ENCODE peak calls at places on chromosome 20, in four cellular contexts. One of them, this sample, is unnamed.

GRCh38 chr20:11780765-11781369 is 136.8 kb upstream of the BTBD3 start:
- DNase-seq in GM12865: no peak
- DNase-seq in gastrocnemius medialis: no peak
- DNase-seq in A549: no peak
- DNase-seq in this sample: no peak

GRCh38 chr20:44098256-44098630 is 88.7 kb downstream of the JPH2 start:
- DNase-seq in GM12865: no peak
- DNase-seq in A549: no peak
- DNase-seq in gastrocnemius medialis: no peak
- DNase-seq in this sample: no peak

GRCh38 chr20:3296256-3297095 is 57.5 kb upstream of the SLC4A11 start:
- DNase-seq in A549: no peak
- DNase-seq in GM12865: no peak
- DNase-seq in gastrocnemius medialis: no peak
- DNase-seq in this sample: no peak

GRCh38 chr20:25865715-25866656 is 169.3 kb upstream of the ZNF337 start:
- DNase-seq in A549: peak; percentile 58
- DNase-seq in GM12865: peak; percentile 78
- DNase-seq in gastrocnemius medialis: peak; percentile 40
- DNase-seq in this sample: peak; percentile 77

GRCh38 chr20:58058421-58059140 is 169.9 kb downstream of the ANKRD60 start:
- DNase-seq in gastrocnemius medialis: no peak
- DNase-seq in A549: no peak
- DNase-seq in GM12865: no peak
- DNase-seq in this sample: no peak

GRCh38 chr20:4649941-4650681 is 71.6 kb upstream of the PRND start:
- DNase-seq in A549: no peak
- DNase-seq in gastrocnemius medialis: no peak
- DNase-seq in GM12865: no peak
- DNase-seq in this sample: no peak

GRCh38 chr20:15482525-15482924 is 1090.7 kb downstream of the KIF16B start:
- DNase-seq in gastrocnemius medialis: no peak
- DNase-seq in A549: no peak
- DNase-seq in GM12865: no peak
- DNase-seq in this sample: no peak

GRCh38 chr20:60050193-60050960 is 92.2 kb downstream of the CDH26 start:
- DNase-seq in GM12865: no peak
- DNase-seq in gastrocnemius medialis: no peak
- DNase-seq in A549: peak; percentile 23
- DNase-seq in this sample: no peak

GRCh38 chr20:5748246-5748645 is 2.0 kb upstream of the SHLD1 start:
- DNase-seq in GM12865: no peak
- DNase-seq in gastrocnemius medialis: no peak
- DNase-seq in A549: no peak
- DNase-seq in this sample: no peak

GRCh38 chr20:44494266-44494665 is 18.6 kb downstream of the TTPAL start:
- DNase-seq in gastrocnemius medialis: no peak
- DNase-seq in GM12865: peak; percentile 40
- DNase-seq in A549: no peak
- DNase-seq in this sample: no peak

GRCh38 chr20:16314320-16314719 is 258.9 kb downstream of the KIF16B start:
- DNase-seq in A549: no peak
- DNase-seq in GM12865: peak; percentile 75
- DNase-seq in gastrocnemius medialis: no peak
- DNase-seq in this sample: no peak

GRCh38 chr20:50508171-50508761 is 1.9 kb upstream of the PTPN1 start:
- DNase-seq in GM12865: no peak
- DNase-seq in gastrocnemius medialis: no peak
- DNase-seq in A549: no peak
- DNase-seq in this sample: no peak

DNA sequence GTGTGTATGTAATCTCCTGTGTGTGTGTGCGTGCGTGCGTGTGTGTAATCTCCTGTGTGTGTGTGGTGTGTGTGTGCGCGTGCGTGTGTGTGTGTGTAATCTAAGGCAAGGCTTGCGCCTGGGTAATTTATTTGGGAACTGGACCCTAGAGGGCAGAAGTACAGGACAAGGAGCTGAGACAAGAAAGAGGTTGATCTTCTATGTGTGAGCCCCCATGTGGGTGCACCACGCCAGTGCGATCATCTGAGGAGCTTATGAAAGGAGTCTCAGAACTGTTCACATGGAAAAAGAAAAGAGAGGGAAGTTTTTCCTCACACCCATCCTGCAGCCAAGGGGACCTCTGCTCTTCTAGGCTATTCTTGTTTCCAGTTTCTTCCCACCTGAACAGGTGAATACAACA is 220.1 kb upstream of the GGTLC1 start:
- DNase-seq in A549: peak; percentile 8
- DNase-seq in gastrocnemius medialis: no peak
- DNase-seq in GM12865: no peak
- DNase-seq in this sample: peak; percentile 48
- TF ChIP-seq CTCF in A549: peak; percentile 19
- TF ChIP-seq CTCF in gastrocnemius medialis: no peak
- TF ChIP-seq CTCF in GM12865: no peak
- TF ChIP-seq CTCF in this sample: peak; percentile 31

DNA sequence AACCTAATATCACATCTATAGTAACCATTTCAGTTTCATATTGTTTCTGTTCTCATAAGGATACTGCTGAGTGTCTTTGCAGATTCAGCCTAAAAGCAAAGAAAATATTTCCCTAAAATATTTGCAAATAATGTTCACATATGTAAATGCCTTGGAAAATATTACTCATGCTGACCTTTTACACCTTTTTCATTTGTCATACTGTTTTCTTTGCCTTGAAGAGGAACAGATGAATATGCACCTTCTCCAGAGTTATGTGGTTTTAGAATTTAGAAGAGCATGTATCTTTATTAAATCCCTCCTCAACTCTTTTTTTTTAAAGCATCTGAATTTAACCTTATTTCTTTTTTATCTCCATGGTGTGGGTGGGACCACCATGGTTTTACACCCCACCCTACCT is 32.5 kb downstream of the NDUFAF5 start:
- DNase-seq in GM12865: no peak
- DNase-seq in gastrocnemius medialis: no peak
- DNase-seq in A549: no peak
- DNase-seq in this sample: no peak
- TF ChIP-seq CTCF in GM12865: no peak
- TF ChIP-seq CTCF in gastrocnemius medialis: no peak
- TF ChIP-seq CTCF in A549: no peak
- TF ChIP-seq CTCF in this sample: no peak

GRCh38 chr20:63177134-63177784 is 38.7 kb downstream of the YTHDF1 start:
- DNase-seq in A549: no peak
- DNase-seq in GM12865: peak; percentile 18
- DNase-seq in gastrocnemius medialis: no peak
- DNase-seq in this sample: no peak
- TF ChIP-seq CTCF in A549: no peak
- TF ChIP-seq CTCF in GM12865: no peak
- TF ChIP-seq CTCF in gastrocnemius medialis: no peak
- TF ChIP-seq CTCF in this sample: peak; percentile 16

GRCh38 chr20:46712056-46712636 is 2.7 kb downstream of the SLC2A10 start:
- DNase-seq in GM12865: no peak
- DNase-seq in gastrocnemius medialis: no peak
- DNase-seq in A549: no peak
- DNase-seq in this sample: no peak

GRCh38 chr20:46709055-46709458 is 392 bp upstream of the SLC2A10 start:
- DNase-seq in gastrocnemius medialis: no peak
- DNase-seq in A549: no peak
- DNase-seq in GM12865: no peak
- DNase-seq in this sample: no peak

GRCh38 chr20:46709459-46710148 is at the start of gene SLC2A10:
- DNase-seq in GM12865: no peak
- DNase-seq in A549: no peak
- DNase-seq in gastrocnemius medialis: no peak
- DNase-seq in this sample: peak; percentile 72

GRCh38 chr20:46708172-46708860 is 1.1 kb upstream of the SLC2A10 start:
- DNase-seq in GM12865: no peak
- DNase-seq in gastrocnemius medialis: no peak
- DNase-seq in A549: no peak
- DNase-seq in this sample: no peak

DNA sequence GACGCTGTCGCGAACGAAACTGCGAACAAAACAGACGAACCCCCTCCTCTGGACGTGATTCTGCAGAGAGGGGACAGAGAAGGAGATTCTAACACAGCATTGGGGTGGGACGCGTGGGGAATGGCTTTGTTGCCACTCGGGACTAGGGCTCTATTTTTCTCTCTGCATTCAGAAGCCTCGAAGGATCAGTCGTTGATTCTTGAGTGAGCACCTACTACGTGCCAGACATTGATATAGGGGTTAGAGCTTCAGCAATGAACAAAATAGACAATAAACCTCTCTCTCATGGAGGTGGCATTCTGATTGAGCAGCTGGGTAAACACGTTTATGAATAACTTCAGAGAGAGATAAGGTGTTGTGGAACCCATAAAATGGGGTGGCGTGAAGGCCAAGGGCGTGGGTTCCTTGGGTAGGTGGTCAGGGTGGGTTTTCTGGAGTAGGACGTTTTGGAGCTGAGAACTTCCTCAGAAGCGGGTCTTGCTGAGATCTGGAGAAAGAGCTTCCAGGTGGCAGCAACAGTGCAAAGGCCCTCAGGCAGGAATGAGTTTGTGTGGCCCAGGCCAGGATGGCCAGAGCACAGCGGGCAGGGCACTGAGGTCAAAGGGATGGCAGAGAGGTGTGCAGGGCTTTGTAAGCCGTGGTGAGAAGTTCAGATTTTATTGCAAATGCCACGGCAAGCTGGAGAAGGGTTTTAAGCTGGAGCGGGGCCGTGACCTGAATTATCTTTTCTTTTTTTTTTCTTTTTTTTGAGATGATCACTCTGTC is 882 bp downstream of the SLC2A10 start:
- DNase-seq in gastrocnemius medialis: no peak
- DNase-seq in GM12865: no peak
- DNase-seq in A549: no peak
- DNase-seq in this sample: no peak
- TF ChIP-seq CTCF in gastrocnemius medialis: no peak
- TF ChIP-seq CTCF in GM12865: no peak
- TF ChIP-seq CTCF in A549: no peak
- TF ChIP-seq CTCF in this sample: no peak

GRCh38 chr20:23079926-23080325 is 6.2 kb downstream of the CD93 start:
- DNase-seq in GM12865: no peak
- DNase-seq in A549: no peak
- DNase-seq in gastrocnemius medialis: no peak
- DNase-seq in this sample: no peak

GRCh38 chr20:23080521-23080920 is 5.6 kb downstream of the CD93 start:
- DNase-seq in GM12865: no peak
- DNase-seq in A549: no peak
- DNase-seq in gastrocnemius medialis: no peak
- DNase-seq in this sample: no peak

GRCh38 chr20:23078351-23078993 is 7.7 kb downstream of the CD93 start:
- DNase-seq in A549: no peak
- DNase-seq in gastrocnemius medialis: no peak
- DNase-seq in GM12865: no peak
- DNase-seq in this sample: no peak

GRCh38 chr20:23077277-23077676 is 8.8 kb downstream of the CD93 start:
- DNase-seq in GM12865: no peak
- DNase-seq in gastrocnemius medialis: no peak
- DNase-seq in A549: no peak
- DNase-seq in this sample: no peak

GRCh38 chr20:23078994-23079364 is 7.1 kb downstream of the CD93 start:
- DNase-seq in A549: no peak
- DNase-seq in gastrocnemius medialis: no peak
- DNase-seq in GM12865: peak; percentile 12
- DNase-seq in this sample: no peak
- TF ChIP-seq CTCF in A549: peak; percentile 35
- TF ChIP-seq CTCF in gastrocnemius medialis: no peak
- TF ChIP-seq CTCF in GM12865: peak; percentile 50
- TF ChIP-seq CTCF in this sample: peak; percentile 29

DNA sequence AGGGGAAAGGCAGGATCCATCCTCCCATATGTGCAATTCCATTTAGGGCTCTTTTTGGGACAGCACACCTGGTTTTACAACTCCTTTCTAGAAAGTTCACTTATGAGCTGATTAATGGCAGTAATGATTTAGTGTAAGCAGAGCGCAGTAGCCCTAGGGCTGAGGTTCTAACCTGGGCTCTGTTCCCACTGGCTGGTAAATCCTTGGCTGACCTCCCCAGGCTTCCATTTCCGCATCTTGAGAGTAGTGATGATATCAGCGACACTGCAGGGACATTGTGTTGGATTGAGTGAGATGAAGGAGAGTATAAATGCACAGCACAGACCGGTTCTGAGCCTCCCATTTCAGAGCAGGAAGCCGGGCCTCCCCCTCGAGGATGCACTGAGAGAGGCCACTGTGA is 477.1 kb upstream of the SULF2 start:
- DNase-seq in gastrocnemius medialis: no peak
- DNase-seq in GM12865: no peak
- DNase-seq in A549: no peak
- DNase-seq in this sample: no peak
- TF ChIP-seq CTCF in gastrocnemius medialis: no peak
- TF ChIP-seq CTCF in GM12865: no peak
- TF ChIP-seq CTCF in A549: no peak
- TF ChIP-seq CTCF in this sample: no peak

GRCh38 chr20:23907579-23907978 is 28.0 kb upstream of the CST5 start:
- DNase-seq in A549: no peak
- DNase-seq in gastrocnemius medialis: no peak
- DNase-seq in GM12865: no peak
- DNase-seq in this sample: no peak

DNA sequence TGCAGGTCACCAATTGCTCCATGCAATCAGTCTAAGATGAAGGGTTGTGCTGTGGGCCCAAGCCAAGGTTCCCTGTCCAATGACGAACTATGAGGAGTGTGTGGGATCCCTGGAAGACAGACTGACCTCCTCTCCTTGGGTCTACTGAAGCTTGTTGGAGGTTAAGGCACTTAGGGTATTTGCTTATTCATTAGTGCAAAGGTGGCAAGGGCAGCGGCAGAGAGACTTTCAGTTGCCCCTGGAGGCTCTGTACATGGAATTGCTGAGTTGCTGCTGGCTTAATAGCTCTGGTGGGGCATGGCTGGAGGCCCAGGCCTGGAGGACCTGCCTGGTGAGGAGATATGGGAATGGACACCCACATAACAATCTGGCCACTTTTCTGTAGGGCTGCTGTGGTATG is 29.8 kb upstream of the CST5 start:
- DNase-seq in GM12865: no peak
- DNase-seq in A549: no peak
- DNase-seq in gastrocnemius medialis: no peak
- DNase-seq in this sample: no peak
- TF ChIP-seq CTCF in GM12865: no peak
- TF ChIP-seq CTCF in A549: no peak
- TF ChIP-seq CTCF in gastrocnemius medialis: no peak
- TF ChIP-seq CTCF in this sample: no peak

GRCh38 chr20:37941332-37941731 is 38.4 kb downstream of the VSTM2L start:
- DNase-seq in A549: peak; percentile 40
- DNase-seq in GM12865: no peak
- DNase-seq in gastrocnemius medialis: no peak
- DNase-seq in this sample: peak; percentile 30
- TF ChIP-seq CTCF in A549: no peak
- TF ChIP-seq CTCF in GM12865: no peak
- TF ChIP-seq CTCF in gastrocnemius medialis: no peak
- TF ChIP-seq CTCF in this sample: peak; percentile 29